ENCODE peak calls at places on chromosomes 13 and 19, in five cellular contexts. E, U, O, V and G are unnamed samples.

GRCh38 chr19:7152568-7152967 is 83.1 kb downstream of the ZNF557 start:
- DNase-seq in E (no peak), U (no peak), O (no peak), V (no peak), G (no peak)

GRCh38 chr13:75803175-75803611 is 167.1 kb downstream of the LMO7 start:
- DNase-seq in E (no peak), U (no peak), O (no peak), V (no peak), G (no peak)

GRCh38 chr19:6252066-6252465 is 27.7 kb downstream of the MLLT1 start:
- DNase-seq in E (no peak), U (no peak), O (no peak), V (no peak), G (no peak)

GRCh38 chr13:26525528-26525927 is 32.0 kb upstream of the WASF3 start:
- DNase-seq in E (no peak), U (no peak), O (no peak), V (no peak), G (no peak)

GRCh38 chr13:35978607-35979316 is 152.4 kb downstream of the DCLK1 start:
- DNase-seq in E (peak; percentile 69), U (no peak), O (peak; percentile 60), V (no peak), G (no peak)

GRCh38 chr13:51286135-51287002 is 53.1 kb upstream of the SERPINE3 start:
- DNase-seq in E (peak; percentile 43), U (no peak), O (peak; percentile 74), V (peak; percentile 83), G (peak; percentile 75)

GRCh38 chr13:30355405-30355741 is 48.0 kb upstream of the KATNAL1 start:
- DNase-seq in E (no peak), U (no peak), O (no peak), V (peak; percentile 37), G (no peak)

GRCh38 chr13:50167224-50167947 is 152.1 kb downstream of the KCNRG start:
- DNase-seq in E (no peak), U (no peak), O (no peak), V (no peak), G (no peak)

GRCh38 chr13:99018418-99019180 is 40.7 kb upstream of the DOCK9 start:
- DNase-seq in E (peak; percentile 68), U (no peak), O (no peak), V (no peak), G (no peak)

GRCh38 chr13:75219479-75220237 is 262.3 kb downstream of the TBC1D4 start:
- DNase-seq in E (peak; percentile 57), U (peak; percentile 11), O (peak; percentile 39), V (peak; percentile 86), G (no peak)

GRCh38 chr13:32956595-32956933 is 59.7 kb upstream of the KL start:
- DNase-seq in E (no peak), U (no peak), O (no peak), V (no peak), G (no peak)

GRCh38 chr19:13995017-13995728 is 10.9 kb downstream of the RFX1 start:
- DNase-seq in E (peak; percentile 43), U (no peak), O (no peak), V (peak; percentile 60), G (no peak)

GRCh38 chr13:33637978-33638743 is 179.8 kb upstream of the RFC3 start:
- DNase-seq in E (peak; percentile 49), U (no peak), O (no peak), V (no peak), G (no peak)

GRCh38 chr19:17283504-17283996 is 1.8 kb downstream of the ANKLE1 start:
- DNase-seq in E (no peak), U (no peak), O (no peak), V (no peak), G (no peak)

GRCh38 chr19:17285415-17286135 is 3.9 kb downstream of the ANKLE1 start:
- DNase-seq in E (no peak), U (no peak), O (no peak), V (no peak), G (no peak)

GRCh38 chr19:17279436-17279835 is 2.3 kb upstream of the ANKLE1 start:
- DNase-seq in E (no peak), U (no peak), O (no peak), V (no peak), G (no peak)

GRCh38 chr19:17282488-17283256 is 971 bp downstream of the ANKLE1 start:
- DNase-seq in E (peak; percentile 62), U (no peak), O (peak; percentile 73), V (peak; percentile 86), G (no peak)

DNA sequence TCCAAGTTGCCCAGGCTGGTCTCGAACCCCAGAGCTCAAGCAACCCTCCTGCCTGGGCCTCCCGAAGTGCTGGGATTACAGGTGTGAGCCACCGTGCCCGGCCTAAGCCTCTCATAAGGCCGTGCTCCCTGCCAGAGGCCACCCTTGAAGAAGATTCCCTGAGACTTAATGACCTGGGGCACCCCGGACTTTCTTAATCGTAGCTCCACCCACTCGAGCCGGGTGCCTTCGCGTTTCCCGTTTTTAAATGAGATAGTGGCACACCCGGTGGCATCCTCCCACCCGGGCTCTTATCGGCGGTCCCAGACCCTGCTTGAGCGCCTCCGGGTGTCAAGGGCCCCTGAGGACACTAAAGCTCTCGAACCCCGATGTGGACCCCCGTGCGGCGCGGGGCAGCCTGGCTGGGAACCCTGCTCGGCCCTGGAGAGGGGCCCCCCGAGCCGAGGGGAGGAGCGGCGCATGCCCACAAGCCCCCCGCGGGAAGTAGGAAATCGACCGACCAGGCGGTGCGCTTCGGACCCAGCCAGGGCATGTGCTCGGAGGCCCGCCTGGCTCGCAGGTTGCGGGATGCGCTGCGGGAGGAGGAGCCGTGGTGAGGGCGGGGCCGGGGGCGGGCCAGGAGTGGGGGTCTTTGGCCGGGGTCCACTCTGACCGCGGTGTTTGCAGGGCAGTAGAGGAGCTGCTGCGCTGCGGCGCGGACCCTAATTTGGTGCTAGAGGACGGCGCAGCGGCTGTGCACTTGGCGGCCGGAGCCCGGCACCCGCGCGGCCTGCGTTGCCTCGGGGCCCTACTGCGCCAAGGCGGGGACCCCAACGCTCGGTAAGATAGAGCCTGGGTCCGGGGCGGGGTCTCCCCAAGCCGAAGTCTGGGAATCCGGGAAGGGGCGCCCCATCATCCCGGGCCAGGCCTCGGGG is at the start of gene ANKLE1:
- DNase-seq in E (no peak), U (no peak), O (no peak), V (peak; percentile 29), G (no peak)
- H3K4me3 ChIP-seq in E (peak within 1 kb of the TSS; percentile 32), U (peak within 1 kb of the TSS; percentile 64), O (no peak within 1 kb of the TSS), V (peak within 1 kb of the TSS; percentile 29), G (peak within 1 kb of the TSS; percentile 62)

DNA sequence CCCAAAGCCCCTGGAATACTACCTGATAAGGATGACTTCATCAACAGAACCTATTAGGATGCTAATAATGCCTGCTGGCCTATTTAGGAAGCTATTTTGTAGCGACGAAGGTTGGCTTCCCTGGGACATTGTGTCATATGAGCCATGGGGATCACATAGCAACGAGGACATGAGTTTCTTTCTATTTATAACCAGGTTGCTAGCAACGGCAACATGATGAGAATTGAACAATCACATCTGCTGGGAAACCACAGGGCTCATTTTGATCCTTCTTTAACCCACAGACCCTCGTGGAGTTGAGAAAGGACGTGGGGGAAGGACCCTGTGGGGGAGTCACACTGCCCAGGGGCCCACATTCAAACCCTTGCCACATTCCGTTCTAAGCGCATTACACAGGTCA is 172.2 kb downstream of the COL4A1 start:
- DNase-seq in E (no peak), U (no peak), O (no peak), V (no peak), G (peak; percentile 75)
- H3K27ac ChIP-seq in E (no peak overlapping the region), U (no peak overlapping the region), O (no peak overlapping the region), V (peak overlapping the region; percentile 83), G (peak overlapping the region; percentile 40)

DNA sequence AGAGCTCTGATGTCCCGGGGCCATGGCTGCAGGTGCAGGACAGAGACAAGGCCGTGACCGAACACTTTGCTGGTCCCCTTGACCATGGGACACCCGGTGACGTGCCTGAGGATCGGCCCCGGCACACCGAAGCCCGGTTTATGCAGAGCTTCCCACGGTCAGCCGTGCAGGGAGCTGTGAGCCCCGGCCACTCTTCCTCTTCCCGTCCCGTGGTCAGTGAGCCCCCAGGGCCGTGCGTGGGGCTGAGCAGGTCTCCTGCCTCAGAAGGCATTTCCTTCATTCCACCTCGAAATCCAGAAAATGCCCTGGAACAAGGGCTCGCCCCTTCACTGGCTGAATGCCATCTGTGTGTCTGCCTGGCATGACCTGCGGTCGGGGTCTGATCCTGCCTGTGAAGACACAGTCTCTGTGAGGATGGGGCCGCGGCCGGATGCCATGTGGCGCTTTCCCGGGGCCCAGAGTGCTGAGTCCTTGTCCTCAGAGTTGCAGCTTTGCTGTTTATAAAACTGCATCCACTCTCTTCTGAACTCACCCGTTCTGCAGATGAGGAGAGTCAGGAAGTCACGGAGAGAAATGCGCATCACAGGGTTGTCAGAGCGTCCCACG is 16.9 kb downstream of the MCF2L start:
- DNase-seq in E (no peak), U (no peak), O (no peak), V (no peak), G (no peak)
- H3K4me3 ChIP-seq in E (no peak overlapping the region), U (peak overlapping the region; percentile 57), O (no peak overlapping the region), V (peak overlapping the region; percentile 14), G (no peak overlapping the region)

GRCh38 chr13:44158741-44159632 is 214.6 kb upstream of the SERP2 start:
- DNase-seq in E (no peak), U (no peak), O (no peak), V (no peak), G (no peak)

GRCh38 chr13:44159633-44160279 is 213.9 kb upstream of the SERP2 start:
- DNase-seq in E (no peak), U (no peak), O (no peak), V (no peak), G (no peak)

GRCh38 chr13:44158055-44158655 is 215.5 kb upstream of the SERP2 start:
- DNase-seq in E (no peak), U (no peak), O (no peak), V (no peak), G (peak; percentile 78)

GRCh38 chr13:44163108-44163507 is 210.5 kb upstream of the SERP2 start:
- DNase-seq in E (no peak), U (no peak), O (no peak), V (no peak), G (no peak)

DNA sequence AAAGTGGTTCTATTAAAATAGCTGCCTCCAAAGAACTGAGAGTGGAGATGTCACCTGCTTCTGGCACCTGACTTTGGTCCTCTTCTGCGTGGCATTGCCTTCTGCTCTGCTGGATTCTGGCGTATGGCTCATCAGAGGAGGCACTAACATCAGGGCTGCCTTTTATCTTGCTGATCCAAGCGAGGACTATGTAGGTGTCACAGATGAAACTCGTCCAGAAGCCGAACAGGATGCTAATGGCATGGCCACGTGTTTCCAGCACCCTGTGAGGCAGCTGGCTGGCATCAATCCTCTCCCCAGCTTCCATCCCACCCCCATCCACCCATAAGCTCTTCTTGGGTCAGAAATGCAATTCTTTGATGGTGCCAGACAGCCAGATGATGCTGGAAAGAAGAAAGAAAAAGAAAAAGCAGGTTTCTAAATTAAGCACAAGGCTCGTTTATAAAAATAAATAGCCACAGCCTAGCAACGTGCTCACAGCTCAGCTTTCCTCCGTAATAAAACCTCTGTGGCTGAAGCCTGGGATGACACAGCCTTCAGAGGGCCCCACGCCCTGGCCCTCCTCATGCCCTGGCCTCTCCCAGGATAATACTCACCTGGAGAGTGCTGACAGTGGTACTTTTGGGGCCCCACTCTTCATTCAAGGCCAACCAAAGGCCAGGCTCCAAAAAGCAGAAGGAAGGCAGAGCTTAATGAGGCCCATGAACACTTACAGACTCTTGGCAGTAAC is 212.9 kb upstream of the SERP2 start:
- DNase-seq in E (peak; percentile 15), U (no peak), O (peak; percentile 31), V (no peak), G (no peak)
- H3K27ac ChIP-seq in E (no peak overlapping the region), U (peak overlapping the region; percentile 86), O (peak overlapping the region; percentile 66), V (peak overlapping the region; percentile 60), G (peak overlapping the region; percentile 81)